ENCODE peak calls at places on chromosomes 16 and 17, in nine cellular contexts. Y is T-helper 9 cell, E is ureter, W is left lung, F is EL, G is H54, I is NCI-H1436, T is A549, S is NCI-H2081. R is an unnamed sample.

GRCh38 chr17:2025622-2026309 is 632 bp upstream of the RTN4RL1 start:
- DNase-seq in T (peak; percentile 97), W (peak; percentile 62), E (peak; percentile 85), F (peak; percentile 77), I (peak; percentile 56), S (peak; percentile 17), G (peak; percentile 85), Y (no peak), R (no peak)

GRCh38 chr16:24102120-24102740 is 153.9 kb upstream of the CACNG3 start:
- DNase-seq in W (no peak), F (no peak), E (no peak), Y (no peak), I (no peak), T (no peak), S (no peak), G (no peak), R (peak; percentile 3)

GRCh38 chr16:50602531-50603205 is 54.5 kb downstream of the NKD1 start:
- DNase-seq in W (no peak), I (no peak), T (no peak), G (no peak), E (peak; percentile 65), S (no peak), Y (peak; percentile 22), F (no peak), R (no peak)

GRCh38 chr16:13171313-13171712 is 269.9 kb downstream of the SHISA9 start:
- DNase-seq in G (no peak), F (no peak), T (no peak), I (no peak), Y (no peak), W (no peak), S (no peak), E (no peak), R (no peak)

GRCh38 chr17:81237591-81238489 is 1.0 kb downstream of the TEPSIN start:
- DNase-seq in Y (no peak), I (no peak), G (no peak), E (no peak), S (no peak), W (no peak), F (no peak), T (no peak), R (no peak)

GRCh38 chr17:82964851-82965341 is 114.5 kb upstream of the METRNL start:
- DNase-seq in W (no peak), F (no peak), I (no peak), G (no peak), T (no peak), S (no peak), Y (no peak), E (peak; percentile 38), R (no peak)

GRCh38 chr17:45851873-45852272 is 7.2 kb downstream of the SPPL2C start:
- DNase-seq in F (no peak), S (no peak), T (no peak), Y (no peak), W (no peak), I (no peak), E (no peak), G (no peak), R (no peak)

GRCh38 chr17:74547736-74548135 is 1.8 kb upstream of the CD300C start:
- DNase-seq in G (peak; percentile 32), Y (no peak), T (no peak), I (no peak), E (no peak), S (no peak), W (no peak), F (no peak), R (no peak)

GRCh38 chr16:23801387-23801786 is 34.4 kb upstream of the PRKCB start:
- DNase-seq in I (peak; percentile 54), Y (peak; percentile 82), G (peak; percentile 58), F (peak; percentile 58), T (peak; percentile 60), E (peak; percentile 77), S (peak; percentile 45), W (peak; percentile 73), R (peak; percentile 14)

GRCh38 chr16:25095636-25096035 is 15.9 kb upstream of the LCMT1 start:
- DNase-seq in S (no peak), T (no peak), I (no peak), W (no peak), Y (no peak), F (no peak), G (no peak), E (no peak), R (no peak)

GRCh38 chr17:57600092-57600491 is 145.0 kb downstream of the CCDC182 start:
- DNase-seq in S (no peak), W (no peak), Y (no peak), I (no peak), G (no peak), F (no peak), T (no peak), E (no peak), R (no peak)

GRCh38 chr17:34199932-34200534 is 55.1 kb upstream of the CCL2 start:
- DNase-seq in Y (peak; percentile 51), W (peak; percentile 63), E (peak; percentile 89), T (peak; percentile 73), F (peak; percentile 82), G (peak; percentile 45), I (peak; percentile 84), S (peak; percentile 71), R (peak; percentile 48)

GRCh38 chr17:80826346-80826954 is 165.2 kb upstream of the CHMP6 start:
- DNase-seq in E (no peak), Y (no peak), T (no peak), I (no peak), F (no peak), W (peak; percentile 22), G (no peak), S (no peak), R (no peak)

GRCh38 chr17:69417545-69418483 is 3.3 kb downstream of the MAP2K6 start:
- DNase-seq in T (no peak), E (no peak), F (no peak), S (no peak), G (no peak), W (no peak), Y (no peak), I (no peak), R (no peak)

GRCh38 chr17:78488867-78489634 is 88.1 kb downstream of the DNAH17 start:
- DNase-seq in F (no peak), W (no peak), S (no peak), I (no peak), E (no peak), Y (no peak), T (no peak), G (no peak), R (no peak)

GRCh38 chr16:87657621-87658192 is 55.4 kb downstream of the JPH3 start:
- DNase-seq in T (no peak), F (peak; percentile 21), E (no peak), G (peak; percentile 81), I (no peak), W (no peak), Y (no peak), S (no peak), R (no peak)

GRCh38 chr17:80524150-80524712 is 20.4 kb upstream of the RPTOR start:
- DNase-seq in G (no peak), S (no peak), T (no peak), I (no peak), E (no peak), W (no peak), Y (no peak), F (no peak), R (no peak)

GRCh38 chr17:48718162-48718780 is 4.0 kb downstream of the PRAC1 start:
- DNase-seq in F (no peak), G (no peak), I (no peak), W (no peak), T (no peak), S (no peak), E (no peak), Y (no peak), R (no peak)

GRCh38 chr17:43814714-43815113 is 18.2 kb downstream of the MPP3 start:
- DNase-seq in W (no peak), S (no peak), I (no peak), E (no peak), F (peak; percentile 82), G (peak; percentile 58), T (no peak), Y (no peak), R (no peak)

GRCh38 chr16:5756969-5757368 is 659.4 kb upstream of the EEF2KMT start:
- DNase-seq in W (no peak), F (no peak), G (no peak), S (no peak), I (no peak), Y (no peak), T (no peak), E (no peak), R (no peak)

GRCh38 chr17:62630365-62631085 is 3.1 kb downstream of the MRC2 start:
- DNase-seq in F (peak; percentile 50), T (no peak), G (no peak), I (no peak), S (no peak), W (no peak), Y (no peak), E (no peak), R (no peak)

GRCh38 chr17:42404326-42405055 is 16.2 kb upstream of the STAT3 start:
- DNase-seq in T (no peak), I (no peak), S (no peak), F (no peak), W (no peak), E (no peak), Y (no peak), G (no peak), R (no peak)

GRCh38 chr16:82609140-82609539 is 17.6 kb upstream of the CDH13 start:
- DNase-seq in E (no peak), G (no peak), I (no peak), T (no peak), S (no peak), Y (no peak), F (no peak), W (no peak), R (no peak)

GRCh38 chr17:78130439-78131101 is at the start of gene TMC8:
- DNase-seq in I (no peak), E (no peak), G (no peak), S (no peak), T (no peak), W (peak; percentile 75), F (no peak), Y (peak; percentile 66), R (no peak)

GRCh38 chr16:86214326-86215232 is 295.7 kb upstream of the FOXF1 start:
- DNase-seq in Y (no peak), G (no peak), I (no peak), E (no peak), T (no peak), S (no peak), W (no peak), F (no peak), R (no peak)

R was measured in COR-L47.